ENCODE peak calls at places on chromosomes 16 and 17, in nine cellular contexts. One of them, this sample, is unnamed.

GRCh38 chr17:38703742-38704644 is 1.1 kb upstream of the MLLT6 start:
- DNase-seq in activated naive CD4-positive, alpha-beta T cell treated with anti-CD3 and anti-CD28 coated beads for 36 hours: peak; percentile 92
- DNase-seq in activated gamma-delta T cell treated with anti-CD3 and anti-CD28 coated beads, Interleukin-2, amount 50 U/mL, for 16 hours: peak; percentile 63
- DNase-seq in NCI-H1092 treated with DMSO at 0.1 percent for 48 hours: peak; percentile 83
- DNase-seq in fibroblast of pulmonary artery: peak; percentile 29
- DNase-seq in fibroblast of the conjunctiva: no peak
- DNase-seq in CD4-positive, alpha-beta memory T cell: peak; percentile 52
- DNase-seq in activated CD4-positive, alpha-beta T cell treated with anti-CD3 and anti-CD28 coated beads for 48 hours: peak; percentile 93
- DNase-seq in AML-193: peak; percentile 62
- DNase-seq in this sample: peak; percentile 83

GRCh38 chr17:7191571-7192270 is 12.6 kb upstream of the ASGR1 start:
- DNase-seq in activated naive CD4-positive, alpha-beta T cell treated with anti-CD3 and anti-CD28 coated beads for 36 hours: peak; percentile 56
- DNase-seq in activated gamma-delta T cell treated with anti-CD3 and anti-CD28 coated beads, Interleukin-2, amount 50 U/mL, for 16 hours: no peak
- DNase-seq in NCI-H1092 treated with DMSO at 0.1 percent for 48 hours: peak; percentile 7
- DNase-seq in fibroblast of pulmonary artery: no peak
- DNase-seq in fibroblast of the conjunctiva: no peak
- DNase-seq in CD4-positive, alpha-beta memory T cell: no peak
- DNase-seq in activated CD4-positive, alpha-beta T cell treated with anti-CD3 and anti-CD28 coated beads for 48 hours: peak; percentile 49
- DNase-seq in AML-193: no peak
- DNase-seq in this sample: peak; percentile 54

GRCh38 chr16:11306997-11307638 is 26.0 kb upstream of the PRM1 start:
- DNase-seq in activated naive CD4-positive, alpha-beta T cell treated with anti-CD3 and anti-CD28 coated beads for 36 hours: no peak
- DNase-seq in activated gamma-delta T cell treated with anti-CD3 and anti-CD28 coated beads, Interleukin-2, amount 50 U/mL, for 16 hours: no peak
- DNase-seq in NCI-H1092 treated with DMSO at 0.1 percent for 48 hours: no peak
- DNase-seq in fibroblast of pulmonary artery: peak; percentile 27
- DNase-seq in fibroblast of the conjunctiva: no peak
- DNase-seq in CD4-positive, alpha-beta memory T cell: no peak
- DNase-seq in activated CD4-positive, alpha-beta T cell treated with anti-CD3 and anti-CD28 coated beads for 48 hours: no peak
- DNase-seq in AML-193: peak; percentile 86
- DNase-seq in this sample: no peak

GRCh38 chr17:15398291-15398690 is 56.9 kb upstream of the TEKT3 start:
- DNase-seq in activated naive CD4-positive, alpha-beta T cell treated with anti-CD3 and anti-CD28 coated beads for 36 hours: no peak
- DNase-seq in activated gamma-delta T cell treated with anti-CD3 and anti-CD28 coated beads, Interleukin-2, amount 50 U/mL, for 16 hours: no peak
- DNase-seq in NCI-H1092 treated with DMSO at 0.1 percent for 48 hours: peak; percentile 71
- DNase-seq in fibroblast of pulmonary artery: peak; percentile 36
- DNase-seq in fibroblast of the conjunctiva: no peak
- DNase-seq in CD4-positive, alpha-beta memory T cell: no peak
- DNase-seq in activated CD4-positive, alpha-beta T cell treated with anti-CD3 and anti-CD28 coated beads for 48 hours: no peak
- DNase-seq in AML-193: no peak
- DNase-seq in this sample: no peak

GRCh38 chr16:48489376-48489775 is 104.2 kb upstream of the SIAH1 start:
- DNase-seq in activated naive CD4-positive, alpha-beta T cell treated with anti-CD3 and anti-CD28 coated beads for 36 hours: no peak
- DNase-seq in activated gamma-delta T cell treated with anti-CD3 and anti-CD28 coated beads, Interleukin-2, amount 50 U/mL, for 16 hours: no peak
- DNase-seq in NCI-H1092 treated with DMSO at 0.1 percent for 48 hours: no peak
- DNase-seq in fibroblast of pulmonary artery: no peak
- DNase-seq in fibroblast of the conjunctiva: no peak
- DNase-seq in CD4-positive, alpha-beta memory T cell: no peak
- DNase-seq in activated CD4-positive, alpha-beta T cell treated with anti-CD3 and anti-CD28 coated beads for 48 hours: no peak
- DNase-seq in AML-193: no peak
- DNase-seq in this sample: no peak

GRCh38 chr17:37465058-37465616 is 24.6 kb upstream of the DUSP14 start:
- DNase-seq in activated naive CD4-positive, alpha-beta T cell treated with anti-CD3 and anti-CD28 coated beads for 36 hours: no peak
- DNase-seq in activated gamma-delta T cell treated with anti-CD3 and anti-CD28 coated beads, Interleukin-2, amount 50 U/mL, for 16 hours: no peak
- DNase-seq in NCI-H1092 treated with DMSO at 0.1 percent for 48 hours: no peak
- DNase-seq in fibroblast of pulmonary artery: peak; percentile 84
- DNase-seq in fibroblast of the conjunctiva: no peak
- DNase-seq in CD4-positive, alpha-beta memory T cell: no peak
- DNase-seq in activated CD4-positive, alpha-beta T cell treated with anti-CD3 and anti-CD28 coated beads for 48 hours: no peak
- DNase-seq in AML-193: no peak
- DNase-seq in this sample: no peak

GRCh38 chr17:50209472-50210248 is 8.2 kb upstream of the COL1A1 start:
- DNase-seq in activated naive CD4-positive, alpha-beta T cell treated with anti-CD3 and anti-CD28 coated beads for 36 hours: no peak
- DNase-seq in activated gamma-delta T cell treated with anti-CD3 and anti-CD28 coated beads, Interleukin-2, amount 50 U/mL, for 16 hours: no peak
- DNase-seq in NCI-H1092 treated with DMSO at 0.1 percent for 48 hours: no peak
- DNase-seq in fibroblast of pulmonary artery: peak; percentile 99
- DNase-seq in fibroblast of the conjunctiva: peak; percentile 99
- DNase-seq in CD4-positive, alpha-beta memory T cell: no peak
- DNase-seq in activated CD4-positive, alpha-beta T cell treated with anti-CD3 and anti-CD28 coated beads for 48 hours: no peak
- DNase-seq in AML-193: no peak
- DNase-seq in this sample: no peak

GRCh38 chr16:12449795-12450194 is 353.9 kb downstream of the CPPED1 start:
- DNase-seq in activated naive CD4-positive, alpha-beta T cell treated with anti-CD3 and anti-CD28 coated beads for 36 hours: peak; percentile 65
- DNase-seq in activated gamma-delta T cell treated with anti-CD3 and anti-CD28 coated beads, Interleukin-2, amount 50 U/mL, for 16 hours: no peak
- DNase-seq in NCI-H1092 treated with DMSO at 0.1 percent for 48 hours: no peak
- DNase-seq in fibroblast of pulmonary artery: no peak
- DNase-seq in fibroblast of the conjunctiva: no peak
- DNase-seq in CD4-positive, alpha-beta memory T cell: no peak
- DNase-seq in activated CD4-positive, alpha-beta T cell treated with anti-CD3 and anti-CD28 coated beads for 48 hours: peak; percentile 56
- DNase-seq in AML-193: no peak
- DNase-seq in this sample: no peak

GRCh38 chr16:82070656-82071369 is 35.8 kb downstream of the HSD17B2 start:
- DNase-seq in activated naive CD4-positive, alpha-beta T cell treated with anti-CD3 and anti-CD28 coated beads for 36 hours: no peak
- DNase-seq in activated gamma-delta T cell treated with anti-CD3 and anti-CD28 coated beads, Interleukin-2, amount 50 U/mL, for 16 hours: no peak
- DNase-seq in NCI-H1092 treated with DMSO at 0.1 percent for 48 hours: no peak
- DNase-seq in fibroblast of pulmonary artery: peak; percentile 13
- DNase-seq in fibroblast of the conjunctiva: no peak
- DNase-seq in CD4-positive, alpha-beta memory T cell: no peak
- DNase-seq in activated CD4-positive, alpha-beta T cell treated with anti-CD3 and anti-CD28 coated beads for 48 hours: no peak
- DNase-seq in AML-193: no peak
- DNase-seq in this sample: no peak

GRCh38 chr17:67687541-67687940 is 30.2 kb upstream of the NOL11 start:
- DNase-seq in activated naive CD4-positive, alpha-beta T cell treated with anti-CD3 and anti-CD28 coated beads for 36 hours: no peak
- DNase-seq in activated gamma-delta T cell treated with anti-CD3 and anti-CD28 coated beads, Interleukin-2, amount 50 U/mL, for 16 hours: no peak
- DNase-seq in NCI-H1092 treated with DMSO at 0.1 percent for 48 hours: no peak
- DNase-seq in fibroblast of pulmonary artery: no peak
- DNase-seq in fibroblast of the conjunctiva: no peak
- DNase-seq in CD4-positive, alpha-beta memory T cell: no peak
- DNase-seq in activated CD4-positive, alpha-beta T cell treated with anti-CD3 and anti-CD28 coated beads for 48 hours: no peak
- DNase-seq in AML-193: no peak
- DNase-seq in this sample: no peak

GRCh38 chr17:68697850-68698313 is 96.7 kb upstream of the FAM20A start:
- DNase-seq in activated naive CD4-positive, alpha-beta T cell treated with anti-CD3 and anti-CD28 coated beads for 36 hours: no peak
- DNase-seq in activated gamma-delta T cell treated with anti-CD3 and anti-CD28 coated beads, Interleukin-2, amount 50 U/mL, for 16 hours: no peak
- DNase-seq in NCI-H1092 treated with DMSO at 0.1 percent for 48 hours: no peak
- DNase-seq in fibroblast of pulmonary artery: peak; percentile 92
- DNase-seq in fibroblast of the conjunctiva: peak; percentile 94
- DNase-seq in CD4-positive, alpha-beta memory T cell: no peak
- DNase-seq in activated CD4-positive, alpha-beta T cell treated with anti-CD3 and anti-CD28 coated beads for 48 hours: no peak
- DNase-seq in AML-193: peak; percentile 22
- DNase-seq in this sample: no peak

GRCh38 chr16:50878966-50879615 is 137.2 kb downstream of the CYLD start:
- DNase-seq in activated naive CD4-positive, alpha-beta T cell treated with anti-CD3 and anti-CD28 coated beads for 36 hours: no peak
- DNase-seq in activated gamma-delta T cell treated with anti-CD3 and anti-CD28 coated beads, Interleukin-2, amount 50 U/mL, for 16 hours: no peak
- DNase-seq in NCI-H1092 treated with DMSO at 0.1 percent for 48 hours: no peak
- DNase-seq in fibroblast of pulmonary artery: no peak
- DNase-seq in fibroblast of the conjunctiva: no peak
- DNase-seq in CD4-positive, alpha-beta memory T cell: no peak
- DNase-seq in activated CD4-positive, alpha-beta T cell treated with anti-CD3 and anti-CD28 coated beads for 48 hours: no peak
- DNase-seq in AML-193: no peak
- DNase-seq in this sample: no peak

GRCh38 chr16:66695935-66696668 is 441 bp downstream of the CMTM4 start:
- DNase-seq in activated naive CD4-positive, alpha-beta T cell treated with anti-CD3 and anti-CD28 coated beads for 36 hours: peak; percentile 12
- DNase-seq in activated gamma-delta T cell treated with anti-CD3 and anti-CD28 coated beads, Interleukin-2, amount 50 U/mL, for 16 hours: no peak
- DNase-seq in NCI-H1092 treated with DMSO at 0.1 percent for 48 hours: peak; percentile 20
- DNase-seq in fibroblast of pulmonary artery: peak; percentile 15
- DNase-seq in fibroblast of the conjunctiva: no peak
- DNase-seq in CD4-positive, alpha-beta memory T cell: no peak
- DNase-seq in activated CD4-positive, alpha-beta T cell treated with anti-CD3 and anti-CD28 coated beads for 48 hours: peak; percentile 31
- DNase-seq in AML-193: no peak
- DNase-seq in this sample: peak; percentile 46

GRCh38 chr17:81090361-81091133 is 55.6 kb downstream of the BAIAP2 start:
- DNase-seq in activated naive CD4-positive, alpha-beta T cell treated with anti-CD3 and anti-CD28 coated beads for 36 hours: no peak
- DNase-seq in activated gamma-delta T cell treated with anti-CD3 and anti-CD28 coated beads, Interleukin-2, amount 50 U/mL, for 16 hours: no peak
- DNase-seq in NCI-H1092 treated with DMSO at 0.1 percent for 48 hours: no peak
- DNase-seq in fibroblast of pulmonary artery: peak; percentile 16
- DNase-seq in fibroblast of the conjunctiva: no peak
- DNase-seq in CD4-positive, alpha-beta memory T cell: peak; percentile 24
- DNase-seq in activated CD4-positive, alpha-beta T cell treated with anti-CD3 and anti-CD28 coated beads for 48 hours: peak; percentile 54
- DNase-seq in AML-193: no peak
- DNase-seq in this sample: no peak

GRCh38 chr17:81868674-81869220 is 2.4 kb downstream of the ARHGDIA start:
- DNase-seq in activated naive CD4-positive, alpha-beta T cell treated with anti-CD3 and anti-CD28 coated beads for 36 hours: no peak
- DNase-seq in activated gamma-delta T cell treated with anti-CD3 and anti-CD28 coated beads, Interleukin-2, amount 50 U/mL, for 16 hours: no peak
- DNase-seq in NCI-H1092 treated with DMSO at 0.1 percent for 48 hours: no peak
- DNase-seq in fibroblast of pulmonary artery: peak; percentile 89
- DNase-seq in fibroblast of the conjunctiva: peak; percentile 91
- DNase-seq in CD4-positive, alpha-beta memory T cell: no peak
- DNase-seq in activated CD4-positive, alpha-beta T cell treated with anti-CD3 and anti-CD28 coated beads for 48 hours: peak; percentile 22
- DNase-seq in AML-193: no peak
- DNase-seq in this sample: no peak

GRCh38 chr17:48457080-48457836 is 27.2 kb upstream of the SKAP1 start:
- DNase-seq in activated naive CD4-positive, alpha-beta T cell treated with anti-CD3 and anti-CD28 coated beads for 36 hours: peak; percentile 83
- DNase-seq in activated gamma-delta T cell treated with anti-CD3 and anti-CD28 coated beads, Interleukin-2, amount 50 U/mL, for 16 hours: peak; percentile 62
- DNase-seq in NCI-H1092 treated with DMSO at 0.1 percent for 48 hours: peak; percentile 61
- DNase-seq in fibroblast of pulmonary artery: peak; percentile 64
- DNase-seq in fibroblast of the conjunctiva: no peak
- DNase-seq in CD4-positive, alpha-beta memory T cell: peak; percentile 81
- DNase-seq in activated CD4-positive, alpha-beta T cell treated with anti-CD3 and anti-CD28 coated beads for 48 hours: peak; percentile 81
- DNase-seq in AML-193: peak; percentile 72
- DNase-seq in this sample: peak; percentile 31

GRCh38 chr17:56835259-56835575 is 1.3 kb downstream of the DGKE start:
- DNase-seq in activated naive CD4-positive, alpha-beta T cell treated with anti-CD3 and anti-CD28 coated beads for 36 hours: no peak
- DNase-seq in activated gamma-delta T cell treated with anti-CD3 and anti-CD28 coated beads, Interleukin-2, amount 50 U/mL, for 16 hours: no peak
- DNase-seq in NCI-H1092 treated with DMSO at 0.1 percent for 48 hours: no peak
- DNase-seq in fibroblast of pulmonary artery: no peak
- DNase-seq in fibroblast of the conjunctiva: no peak
- DNase-seq in CD4-positive, alpha-beta memory T cell: no peak
- DNase-seq in activated CD4-positive, alpha-beta T cell treated with anti-CD3 and anti-CD28 coated beads for 48 hours: no peak
- DNase-seq in AML-193: no peak
- DNase-seq in this sample: no peak

GRCh38 chr17:14297161-14297851 is 3.6 kb upstream of the HS3ST3B1 start:
- DNase-seq in activated naive CD4-positive, alpha-beta T cell treated with anti-CD3 and anti-CD28 coated beads for 36 hours: peak; percentile 51
- DNase-seq in activated gamma-delta T cell treated with anti-CD3 and anti-CD28 coated beads, Interleukin-2, amount 50 U/mL, for 16 hours: no peak
- DNase-seq in NCI-H1092 treated with DMSO at 0.1 percent for 48 hours: no peak
- DNase-seq in fibroblast of pulmonary artery: peak; percentile 60
- DNase-seq in fibroblast of the conjunctiva: peak; percentile 51
- DNase-seq in CD4-positive, alpha-beta memory T cell: no peak
- DNase-seq in activated CD4-positive, alpha-beta T cell treated with anti-CD3 and anti-CD28 coated beads for 48 hours: peak; percentile 45
- DNase-seq in AML-193: peak; percentile 8
- DNase-seq in this sample: no peak

GRCh38 chr16:11233727-11234376 is 22.2 kb downstream of the SOCS1 start:
- DNase-seq in activated naive CD4-positive, alpha-beta T cell treated with anti-CD3 and anti-CD28 coated beads for 36 hours: peak; percentile 87
- DNase-seq in activated gamma-delta T cell treated with anti-CD3 and anti-CD28 coated beads, Interleukin-2, amount 50 U/mL, for 16 hours: peak; percentile 64
- DNase-seq in NCI-H1092 treated with DMSO at 0.1 percent for 48 hours: no peak
- DNase-seq in fibroblast of pulmonary artery: no peak
- DNase-seq in fibroblast of the conjunctiva: no peak
- DNase-seq in CD4-positive, alpha-beta memory T cell: no peak
- DNase-seq in activated CD4-positive, alpha-beta T cell treated with anti-CD3 and anti-CD28 coated beads for 48 hours: peak; percentile 90
- DNase-seq in AML-193: no peak
- DNase-seq in this sample: no peak

GRCh38 chr17:28993013-28993600 is 12.7 kb downstream of the SEZ6 start:
- DNase-seq in activated naive CD4-positive, alpha-beta T cell treated with anti-CD3 and anti-CD28 coated beads for 36 hours: no peak
- DNase-seq in activated gamma-delta T cell treated with anti-CD3 and anti-CD28 coated beads, Interleukin-2, amount 50 U/mL, for 16 hours: no peak
- DNase-seq in NCI-H1092 treated with DMSO at 0.1 percent for 48 hours: no peak
- DNase-seq in fibroblast of pulmonary artery: no peak
- DNase-seq in fibroblast of the conjunctiva: no peak
- DNase-seq in CD4-positive, alpha-beta memory T cell: no peak
- DNase-seq in activated CD4-positive, alpha-beta T cell treated with anti-CD3 and anti-CD28 coated beads for 48 hours: no peak
- DNase-seq in AML-193: no peak
- DNase-seq in this sample: no peak

GRCh38 chr16:66977341-66978113 is 10.9 kb upstream of the CES4A start:
- DNase-seq in activated naive CD4-positive, alpha-beta T cell treated with anti-CD3 and anti-CD28 coated beads for 36 hours: peak; percentile 94
- DNase-seq in activated gamma-delta T cell treated with anti-CD3 and anti-CD28 coated beads, Interleukin-2, amount 50 U/mL, for 16 hours: peak; percentile 89
- DNase-seq in NCI-H1092 treated with DMSO at 0.1 percent for 48 hours: peak; percentile 76
- DNase-seq in fibroblast of pulmonary artery: peak; percentile 85
- DNase-seq in fibroblast of the conjunctiva: peak; percentile 76
- DNase-seq in CD4-positive, alpha-beta memory T cell: peak; percentile 81
- DNase-seq in activated CD4-positive, alpha-beta T cell treated with anti-CD3 and anti-CD28 coated beads for 48 hours: peak; percentile 95
- DNase-seq in AML-193: peak; percentile 68
- DNase-seq in this sample: peak; percentile 95

GRCh38 chr17:47844814-47845453 is 3.9 kb upstream of the SCRN2 start:
- DNase-seq in activated naive CD4-positive, alpha-beta T cell treated with anti-CD3 and anti-CD28 coated beads for 36 hours: no peak
- DNase-seq in activated gamma-delta T cell treated with anti-CD3 and anti-CD28 coated beads, Interleukin-2, amount 50 U/mL, for 16 hours: no peak
- DNase-seq in NCI-H1092 treated with DMSO at 0.1 percent for 48 hours: no peak
- DNase-seq in fibroblast of pulmonary artery: peak; percentile 41
- DNase-seq in fibroblast of the conjunctiva: no peak
- DNase-seq in CD4-positive, alpha-beta memory T cell: no peak
- DNase-seq in activated CD4-positive, alpha-beta T cell treated with anti-CD3 and anti-CD28 coated beads for 48 hours: no peak
- DNase-seq in AML-193: peak; percentile 56
- DNase-seq in this sample: no peak

GRCh38 chr17:17681187-17681743 is at the start of gene RAI1:
- DNase-seq in activated naive CD4-positive, alpha-beta T cell treated with anti-CD3 and anti-CD28 coated beads for 36 hours: peak; percentile 66
- DNase-seq in activated gamma-delta T cell treated with anti-CD3 and anti-CD28 coated beads, Interleukin-2, amount 50 U/mL, for 16 hours: peak; percentile 57
- DNase-seq in NCI-H1092 treated with DMSO at 0.1 percent for 48 hours: peak; percentile 61
- DNase-seq in fibroblast of pulmonary artery: peak; percentile 86
- DNase-seq in fibroblast of the conjunctiva: peak; percentile 51
- DNase-seq in CD4-positive, alpha-beta memory T cell: peak; percentile 76
- DNase-seq in activated CD4-positive, alpha-beta T cell treated with anti-CD3 and anti-CD28 coated beads for 48 hours: peak; percentile 77
- DNase-seq in AML-193: peak; percentile 22
- DNase-seq in this sample: peak; percentile 83

GRCh38 chr16:13767215-13767614 is 152.7 kb upstream of the ERCC4 start:
- DNase-seq in activated naive CD4-positive, alpha-beta T cell treated with anti-CD3 and anti-CD28 coated beads for 36 hours: no peak
- DNase-seq in activated gamma-delta T cell treated with anti-CD3 and anti-CD28 coated beads, Interleukin-2, amount 50 U/mL, for 16 hours: no peak
- DNase-seq in NCI-H1092 treated with DMSO at 0.1 percent for 48 hours: no peak
- DNase-seq in fibroblast of pulmonary artery: no peak
- DNase-seq in fibroblast of the conjunctiva: no peak
- DNase-seq in CD4-positive, alpha-beta memory T cell: no peak
- DNase-seq in activated CD4-positive, alpha-beta T cell treated with anti-CD3 and anti-CD28 coated beads for 48 hours: no peak
- DNase-seq in AML-193: no peak
- DNase-seq in this sample: no peak

GRCh38 chr16:87395181-87395842 is 3.2 kb downstream of the MAP1LC3B start:
- DNase-seq in activated naive CD4-positive, alpha-beta T cell treated with anti-CD3 and anti-CD28 coated beads for 36 hours: no peak
- DNase-seq in activated gamma-delta T cell treated with anti-CD3 and anti-CD28 coated beads, Interleukin-2, amount 50 U/mL, for 16 hours: no peak
- DNase-seq in NCI-H1092 treated with DMSO at 0.1 percent for 48 hours: no peak
- DNase-seq in fibroblast of pulmonary artery: no peak
- DNase-seq in fibroblast of the conjunctiva: no peak
- DNase-seq in CD4-positive, alpha-beta memory T cell: no peak
- DNase-seq in activated CD4-positive, alpha-beta T cell treated with anti-CD3 and anti-CD28 coated beads for 48 hours: no peak
- DNase-seq in AML-193: no peak
- DNase-seq in this sample: no peak

GRCh38 chr16:30148101-30148500 is 25.1 kb upstream of the MAPK3 start:
- DNase-seq in activated naive CD4-positive, alpha-beta T cell treated with anti-CD3 and anti-CD28 coated beads for 36 hours: no peak
- DNase-seq in activated gamma-delta T cell treated with anti-CD3 and anti-CD28 coated beads, Interleukin-2, amount 50 U/mL, for 16 hours: no peak
- DNase-seq in NCI-H1092 treated with DMSO at 0.1 percent for 48 hours: no peak
- DNase-seq in fibroblast of pulmonary artery: no peak
- DNase-seq in fibroblast of the conjunctiva: no peak
- DNase-seq in CD4-positive, alpha-beta memory T cell: no peak
- DNase-seq in activated CD4-positive, alpha-beta T cell treated with anti-CD3 and anti-CD28 coated beads for 48 hours: no peak
- DNase-seq in AML-193: no peak
- DNase-seq in this sample: no peak

GRCh38 chr16:15613676-15614075 is 29.3 kb downstream of the MARF1 start:
- DNase-seq in activated naive CD4-positive, alpha-beta T cell treated with anti-CD3 and anti-CD28 coated beads for 36 hours: no peak
- DNase-seq in activated gamma-delta T cell treated with anti-CD3 and anti-CD28 coated beads, Interleukin-2, amount 50 U/mL, for 16 hours: no peak
- DNase-seq in NCI-H1092 treated with DMSO at 0.1 percent for 48 hours: no peak
- DNase-seq in fibroblast of pulmonary artery: no peak
- DNase-seq in fibroblast of the conjunctiva: no peak
- DNase-seq in CD4-positive, alpha-beta memory T cell: no peak
- DNase-seq in activated CD4-positive, alpha-beta T cell treated with anti-CD3 and anti-CD28 coated beads for 48 hours: no peak
- DNase-seq in AML-193: no peak
- DNase-seq in this sample: no peak

GRCh38 chr17:59367657-59368045 is 36.2 kb downstream of the YPEL2 start:
- DNase-seq in activated naive CD4-positive, alpha-beta T cell treated with anti-CD3 and anti-CD28 coated beads for 36 hours: no peak
- DNase-seq in activated gamma-delta T cell treated with anti-CD3 and anti-CD28 coated beads, Interleukin-2, amount 50 U/mL, for 16 hours: no peak
- DNase-seq in NCI-H1092 treated with DMSO at 0.1 percent for 48 hours: no peak
- DNase-seq in fibroblast of pulmonary artery: no peak
- DNase-seq in fibroblast of the conjunctiva: no peak
- DNase-seq in CD4-positive, alpha-beta memory T cell: no peak
- DNase-seq in activated CD4-positive, alpha-beta T cell treated with anti-CD3 and anti-CD28 coated beads for 48 hours: no peak
- DNase-seq in AML-193: no peak
- DNase-seq in this sample: no peak

GRCh38 chr17:4562000-4562969 is 1.9 kb upstream of the GGT6 start:
- DNase-seq in activated naive CD4-positive, alpha-beta T cell treated with anti-CD3 and anti-CD28 coated beads for 36 hours: no peak
- DNase-seq in activated gamma-delta T cell treated with anti-CD3 and anti-CD28 coated beads, Interleukin-2, amount 50 U/mL, for 16 hours: no peak
- DNase-seq in NCI-H1092 treated with DMSO at 0.1 percent for 48 hours: no peak
- DNase-seq in fibroblast of pulmonary artery: no peak
- DNase-seq in fibroblast of the conjunctiva: no peak
- DNase-seq in CD4-positive, alpha-beta memory T cell: no peak
- DNase-seq in activated CD4-positive, alpha-beta T cell treated with anti-CD3 and anti-CD28 coated beads for 48 hours: no peak
- DNase-seq in AML-193: no peak
- DNase-seq in this sample: no peak

GRCh38 chr16:57771141-57771785 is 31.0 kb downstream of the KIFC3 start:
- DNase-seq in activated naive CD4-positive, alpha-beta T cell treated with anti-CD3 and anti-CD28 coated beads for 36 hours: no peak
- DNase-seq in activated gamma-delta T cell treated with anti-CD3 and anti-CD28 coated beads, Interleukin-2, amount 50 U/mL, for 16 hours: no peak
- DNase-seq in NCI-H1092 treated with DMSO at 0.1 percent for 48 hours: no peak
- DNase-seq in fibroblast of pulmonary artery: no peak
- DNase-seq in fibroblast of the conjunctiva: no peak
- DNase-seq in CD4-positive, alpha-beta memory T cell: no peak
- DNase-seq in activated CD4-positive, alpha-beta T cell treated with anti-CD3 and anti-CD28 coated beads for 48 hours: no peak
- DNase-seq in AML-193: no peak
- DNase-seq in this sample: no peak

GRCh38 chr16:69365901-69366300 is 14.3 kb upstream of the TMED6 start:
- DNase-seq in activated naive CD4-positive, alpha-beta T cell treated with anti-CD3 and anti-CD28 coated beads for 36 hours: no peak
- DNase-seq in activated gamma-delta T cell treated with anti-CD3 and anti-CD28 coated beads, Interleukin-2, amount 50 U/mL, for 16 hours: no peak
- DNase-seq in NCI-H1092 treated with DMSO at 0.1 percent for 48 hours: no peak
- DNase-seq in fibroblast of pulmonary artery: peak; percentile 11
- DNase-seq in fibroblast of the conjunctiva: no peak
- DNase-seq in CD4-positive, alpha-beta memory T cell: no peak
- DNase-seq in activated CD4-positive, alpha-beta T cell treated with anti-CD3 and anti-CD28 coated beads for 48 hours: no peak
- DNase-seq in AML-193: no peak
- DNase-seq in this sample: no peak